ENCODE peak calls at places on chromosomes 11 and 22, in ten cellular contexts. L is posterior vena cava; E is activated T-helper 1 cell treated with anti-CD3 and anti-CD28 coated beads, Interleukin-12 subunit alpha, Interleukin-12 subunit beta, Interleukin-2, Interleukin-4 antibody, amounts not matched to agents 30 ng/mL and 10 ng/mL and 1 ng/mL, durations not matched to agents 14 hours and 24 hours and 36 hours; P is activated naive CD4-positive, alpha-beta T cell treated with anti-CD3 and anti-CD28 coated beads, Interleukin-2, amount 50 U/mL, for 72 hours; X is NCI-H1092 treated with DMSO at 0.1 percent for 48 hours; N is HTR-8/SVneo; K is C1 segment of cervical spinal cord; Y is hepatic stellate cell; I is iris pigment epithelial cell; C is body of pancreas. A is an unnamed sample.

GRCh38 chr22:24894998-24895397 is 51.5 kb downstream of the LHFPL7 start:
- DNase-seq in N (peak), P (no peak), I (peak), X (peak), L (peak), Y (peak), K (peak), E (no peak), C (peak), A (no peak)

GRCh38 chr11:43555811-43556210 is 124.7 kb upstream of the HSD17B12 start:
- DNase-seq in P (no peak), I (peak), L (no peak), K (no peak), X (peak), E (no peak), C (peak), Y (peak), N (no peak), A (no peak)

GRCh38 chr11:7609521-7609920 is 63.8 kb downstream of the CYB5R2 start:
- DNase-seq in L (no peak), K (no peak), Y (no peak), P (no peak), N (no peak), E (no peak), I (no peak), X (no peak), C (no peak), A (no peak)

GRCh38 chr11:117094776-117095175 is 3.5 kb downstream of the SIK3 start:
- DNase-seq in L (no peak), N (no peak), I (no peak), E (no peak), P (no peak), K (peak), Y (no peak), C (peak), X (peak), A (no peak)

GRCh38 chr11:119585038-119585666 is 143.8 kb downstream of the NECTIN1 start:
- DNase-seq in P (no peak), I (peak), E (no peak), N (no peak), X (peak), L (no peak), C (peak), K (no peak), Y (no peak), A (no peak)

GRCh38 chr11:117076941-117077659 is 21.1 kb downstream of the SIK3 start:
- DNase-seq in X (peak), L (no peak), K (no peak), Y (no peak), E (no peak), C (no peak), I (no peak), N (no peak), P (no peak), A (no peak)

GRCh38 chr22:34160117-34160758 is 240.0 kb upstream of the LARGE1 start:
- DNase-seq in N (no peak), E (no peak), P (no peak), X (no peak), K (no peak), I (no peak), L (no peak), Y (no peak), C (no peak), A (no peak)

GRCh38 chr11:128653828-128654231 is 40.0 kb upstream of the FLI1 start:
- DNase-seq in K (no peak), P (no peak), C (peak), L (peak), X (no peak), Y (peak), E (no peak), N (no peak), I (peak), A (no peak)

GRCh38 chr11:65609236-65609635 is 4.8 kb downstream of the MAP3K11 start:
- DNase-seq in N (no peak), C (no peak), K (no peak), P (no peak), X (no peak), Y (no peak), L (no peak), E (no peak), I (no peak), A (no peak)

GRCh38 chr22:39528681-39529486 is 3.7 kb downstream of the RPS19BP1 start:
- DNase-seq in C (peak), N (peak), E (peak), K (peak), L (peak), Y (peak), I (peak), P (peak), X (peak), A (peak)

GRCh38 chr11:70812472-70812871 is 414.1 kb downstream of the CTTN start:
- DNase-seq in I (no peak), Y (no peak), E (no peak), K (no peak), C (no peak), N (no peak), P (no peak), L (no peak), X (no peak), A (no peak)

GRCh38 chr11:1531418-1531817 is 40.7 kb downstream of the DUSP8 start:
- DNase-seq in K (no peak), X (no peak), P (no peak), C (no peak), I (no peak), E (no peak), N (no peak), Y (no peak), L (no peak), A (no peak)

GRCh38 chr11:71342116-71342515 is 89.7 kb upstream of the SHANK2 start:
- DNase-seq in K (no peak), E (no peak), C (no peak), N (no peak), P (no peak), X (no peak), I (peak), Y (peak), L (peak), A (no peak)

GRCh38 chr11:103601230-103601846 is 435.1 kb upstream of the DDI1 start:
- DNase-seq in E (peak), I (peak), Y (peak), N (peak), L (no peak), K (no peak), C (peak), X (peak), P (no peak), A (no peak)

A was measured in GM12864.